ENCODE peak calls at places on chromosomes 5 and 9, in five cellular contexts. One of them, this sample, is unnamed.

GRCh38 chr5:75656311-75657003 is 45.2 kb downstream of the ANKDD1B start:
- DNase-seq in cerebellar cortex: peak; percentile 68
- DNase-seq in astrocyte of the spinal cord: peak; percentile 50
- DNase-seq in activated naive CD4-positive, alpha-beta T cell treated with anti-CD3 and anti-CD28 coated beads, Interleukin-2, amount 50 U/mL, for 16 hours: no peak
- DNase-seq in NCI-H1417: peak; percentile 29
- DNase-seq in this sample: no peak

GRCh38 chr9:19298601-19299000 is 68.1 kb downstream of the DENND4C start:
- DNase-seq in cerebellar cortex: no peak
- DNase-seq in astrocyte of the spinal cord: peak; percentile 15
- DNase-seq in activated naive CD4-positive, alpha-beta T cell treated with anti-CD3 and anti-CD28 coated beads, Interleukin-2, amount 50 U/mL, for 16 hours: no peak
- DNase-seq in NCI-H1417: no peak
- DNase-seq in this sample: no peak

GRCh38 chr9:108282872-108283271 is 572.9 kb downstream of the ACTL7B start:
- DNase-seq in cerebellar cortex: no peak
- DNase-seq in astrocyte of the spinal cord: peak; percentile 6
- DNase-seq in activated naive CD4-positive, alpha-beta T cell treated with anti-CD3 and anti-CD28 coated beads, Interleukin-2, amount 50 U/mL, for 16 hours: no peak
- DNase-seq in NCI-H1417: no peak
- DNase-seq in this sample: no peak

GRCh38 chr5:65907138-65907537 is 19.2 kb upstream of the ERBIN start:
- DNase-seq in cerebellar cortex: no peak
- DNase-seq in astrocyte of the spinal cord: peak; percentile 45
- DNase-seq in activated naive CD4-positive, alpha-beta T cell treated with anti-CD3 and anti-CD28 coated beads, Interleukin-2, amount 50 U/mL, for 16 hours: no peak
- DNase-seq in NCI-H1417: no peak
- DNase-seq in this sample: no peak

GRCh38 chr9:5789489-5789888 is 43.4 kb downstream of the ERMP1 start:
- DNase-seq in cerebellar cortex: no peak
- DNase-seq in astrocyte of the spinal cord: no peak
- DNase-seq in activated naive CD4-positive, alpha-beta T cell treated with anti-CD3 and anti-CD28 coated beads, Interleukin-2, amount 50 U/mL, for 16 hours: no peak
- DNase-seq in NCI-H1417: no peak
- DNase-seq in this sample: no peak

GRCh38 chr9:36450110-36450732 is 50.2 kb upstream of the RNF38 start:
- DNase-seq in cerebellar cortex: peak; percentile 61
- DNase-seq in astrocyte of the spinal cord: peak; percentile 61
- DNase-seq in activated naive CD4-positive, alpha-beta T cell treated with anti-CD3 and anti-CD28 coated beads, Interleukin-2, amount 50 U/mL, for 16 hours: no peak
- DNase-seq in NCI-H1417: peak; percentile 51
- DNase-seq in this sample: peak; percentile 50

GRCh38 chr5:144369001-144369400 is 198.3 kb downstream of the KCTD16 start:
- DNase-seq in cerebellar cortex: no peak
- DNase-seq in astrocyte of the spinal cord: no peak
- DNase-seq in activated naive CD4-positive, alpha-beta T cell treated with anti-CD3 and anti-CD28 coated beads, Interleukin-2, amount 50 U/mL, for 16 hours: no peak
- DNase-seq in NCI-H1417: peak; percentile 24
- DNase-seq in this sample: no peak

GRCh38 chr9:23492126-23493002 is 333.7 kb downstream of the ELAVL2 start:
- DNase-seq in cerebellar cortex: peak; percentile 72
- DNase-seq in astrocyte of the spinal cord: peak; percentile 65
- DNase-seq in activated naive CD4-positive, alpha-beta T cell treated with anti-CD3 and anti-CD28 coated beads, Interleukin-2, amount 50 U/mL, for 16 hours: no peak
- DNase-seq in NCI-H1417: peak; percentile 61
- DNase-seq in this sample: peak; percentile 39

GRCh38 chr9:74975538-74975937 is 22.8 kb upstream of the C9orf40 start:
- DNase-seq in cerebellar cortex: no peak
- DNase-seq in astrocyte of the spinal cord: no peak
- DNase-seq in activated naive CD4-positive, alpha-beta T cell treated with anti-CD3 and anti-CD28 coated beads, Interleukin-2, amount 50 U/mL, for 16 hours: no peak
- DNase-seq in NCI-H1417: no peak
- DNase-seq in this sample: no peak

This sample was measured in H4.